ENCODE peak calls at places on chromosomes 13 and 19, in eight cellular contexts. D is heart right ventricle; M is cardiac fibroblast; S is CD8-positive, alpha-beta T cell; U is AG04449; R is osteocyte; J is choroid plexus epithelial cell; A is RWPE1. Y is an unnamed sample.

GRCh38 chr13:46659413-46660065 is 106.6 kb downstream of the LRCH1 start:
- DNase-seq in D (no peak), M (no peak), S (no peak), U (no peak), R (no peak), J (no peak), A (no peak), Y (no peak)

GRCh38 chr19:1395194-1396018 is 5.9 kb downstream of the GAMT start:
- DNase-seq in D (peak), M (no peak), S (no peak), U (no peak), R (no peak), J (no peak), A (no peak), Y (no peak)

GRCh38 chr19:16566161-16566560 is 6.1 kb downstream of the SLC35E1 start:
- DNase-seq in D (no peak), M (no peak), S (peak), U (no peak), R (no peak), J (no peak), A (no peak), Y (no peak)

GRCh38 chr19:16330368-16330801 is 5.8 kb downstream of the KLF2 start:
- DNase-seq in D (peak), M (peak), S (peak), U (no peak), R (no peak), J (peak), A (peak), Y (no peak)

GRCh38 chr13:41767801-41768200 is 193.1 kb downstream of the VWA8 start:
- DNase-seq in D (no peak), M (peak), S (no peak), U (no peak), R (no peak), J (peak), A (no peak), Y (no peak)

GRCh38 chr13:21297914-21298831 is 121.7 kb downstream of the MRPL57 start:
- DNase-seq in D (peak), M (peak), S (peak), U (peak), R (peak), J (peak), A (peak), Y (peak)

GRCh38 chr13:100175803-100176182 is 86.9 kb downstream of the PCCA start:
- DNase-seq in D (no peak), M (no peak), S (no peak), U (no peak), R (no peak), J (no peak), A (no peak), Y (no peak)

GRCh38 chr19:1253514-1254080 is 5.2 kb downstream of the MIDN start:
- DNase-seq in D (no peak), M (no peak), S (no peak), U (no peak), R (no peak), J (peak), A (no peak), Y (no peak)

GRCh38 chr19:15288146-15288963 is 44.0 kb downstream of the BRD4 start:
- DNase-seq in D (no peak), M (no peak), S (no peak), U (no peak), R (peak), J (no peak), A (no peak), Y (no peak)

GRCh38 chr19:55702131-55702627 is 27.2 kb downstream of the EPN1 start:
- DNase-seq in D (no peak), M (peak), S (no peak), U (no peak), R (no peak), J (no peak), A (no peak), Y (no peak)

GRCh38 chr13:30978981-30979956 is 46.8 kb downstream of the TEX26 start:
- DNase-seq in D (peak), M (peak), S (no peak), U (no peak), R (peak), J (peak), A (no peak), Y (no peak)

GRCh38 chr13:99389520-99390304 is 82.5 kb upstream of the GPR183 start:
- DNase-seq in D (no peak), M (no peak), S (no peak), U (no peak), R (peak), J (no peak), A (no peak), Y (no peak)

GRCh38 chr13:84243340-84243739 is 361.1 kb upstream of the SLITRK1 start:
- DNase-seq in D (no peak), M (no peak), S (no peak), U (no peak), R (no peak), J (no peak), A (no peak), Y (no peak)

GRCh38 chr19:31270897-31271568 is 78.2 kb downstream of the TSHZ3 start:
- DNase-seq in D (no peak), M (peak), S (no peak), U (no peak), R (no peak), J (peak), A (no peak), Y (no peak)

GRCh38 chr19:16544468-16545231 is 2.4 kb upstream of the CHERP start:
- DNase-seq in D (no peak), M (no peak), S (no peak), U (no peak), R (no peak), J (no peak), A (no peak), Y (no peak)

GRCh38 chr19:28934626-28935025 is 278.3 kb downstream of the UQCRFS1 start:
- DNase-seq in D (no peak), M (peak), S (no peak), U (no peak), R (no peak), J (peak), A (no peak), Y (no peak)

GRCh38 chr19:14147797-14148605 is 11.6 kb upstream of the ASF1B start:
- DNase-seq in D (peak), M (peak), S (peak), U (no peak), R (no peak), J (peak), A (peak), Y (peak)

GRCh38 chr19:44741841-44742352 is 6.6 kb upstream of the BCL3 start:
- DNase-seq in D (peak), M (peak), S (no peak), U (peak), R (peak), J (peak), A (peak), Y (no peak)

GRCh38 chr13:43132911-43133310 is 109.5 kb downstream of the DNAJC15 start:
- DNase-seq in D (no peak), M (no peak), S (no peak), U (no peak), R (no peak), J (no peak), A (no peak), Y (no peak)

GRCh38 chr19:48196933-48197665 is 26.6 kb downstream of the ZSWIM9 start:
- DNase-seq in D (no peak), M (peak), S (no peak), U (no peak), R (no peak), J (peak), A (no peak), Y (no peak)

GRCh38 chr19:48195106-48195830 is 24.8 kb downstream of the ZSWIM9 start:
- DNase-seq in D (no peak), M (no peak), S (no peak), U (no peak), R (no peak), J (no peak), A (no peak), Y (no peak)

GRCh38 chr19:48192750-48193149 is 22.3 kb downstream of the ZSWIM9 start:
- DNase-seq in D (no peak), M (no peak), S (no peak), U (no peak), R (no peak), J (no peak), A (no peak), Y (no peak)

GRCh38 chr19:48196321-48196761 is 25.9 kb downstream of the ZSWIM9 start:
- DNase-seq in D (no peak), M (peak), S (no peak), U (no peak), R (no peak), J (no peak), A (no peak), Y (no peak)

GRCh38 chr19:48194041-48194871 is 23.8 kb downstream of the ZSWIM9 start:
- DNase-seq in D (no peak), M (peak), S (no peak), U (no peak), R (no peak), J (peak), A (no peak), Y (no peak)
- TF ChIP-seq CTCF in D (no peak), M (peak), S (peak), U (peak), R (peak), J (peak), A (peak), Y (peak)

GRCh38 chr19:19213822-19214558 is 2.2 kb downstream of the NCAN start:
- DNase-seq in D (no peak), M (no peak), S (no peak), U (no peak), R (peak), J (no peak), A (no peak), Y (no peak)

GRCh38 chr19:19215792-19216191 is 4.0 kb downstream of the NCAN start:
- DNase-seq in D (no peak), M (no peak), S (no peak), U (no peak), R (no peak), J (no peak), A (no peak), Y (no peak)

GRCh38 chr19:19218911-19219310 is 7.2 kb downstream of the NCAN start:
- DNase-seq in D (no peak), M (no peak), S (no peak), U (no peak), R (peak), J (no peak), A (no peak), Y (no peak)

GRCh38 chr19:19214892-19215291 is 3.1 kb downstream of the NCAN start:
- DNase-seq in D (peak), M (peak), S (peak), U (no peak), R (peak), J (peak), A (no peak), Y (peak)

GRCh38 chr19:19217110-19217509 is 5.4 kb downstream of the NCAN start:
- DNase-seq in D (no peak), M (peak), S (no peak), U (no peak), R (no peak), J (peak), A (no peak), Y (no peak)
- TF ChIP-seq CTCF in D (no peak), M (peak), S (no peak), U (no peak), R (no peak), J (peak), A (no peak), Y (no peak)

DNA sequence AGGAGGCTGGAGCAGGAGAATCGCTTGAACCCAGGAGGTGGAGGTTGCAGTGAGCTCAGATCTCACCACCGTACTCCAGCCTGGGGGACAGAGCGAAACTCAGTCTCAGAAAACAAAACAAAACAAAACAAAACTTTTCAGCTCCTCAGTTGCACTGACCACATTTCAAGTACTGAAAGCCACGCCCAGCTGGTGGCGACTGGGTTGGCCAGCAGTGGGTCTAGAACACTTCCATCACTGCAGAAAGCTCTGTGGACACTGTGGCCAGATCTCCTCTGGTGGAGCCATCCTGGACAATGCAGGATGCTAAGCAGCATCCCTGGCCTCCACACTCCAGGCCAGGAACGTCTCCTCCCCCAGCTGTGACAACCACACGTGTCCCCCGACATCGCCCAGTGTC is 21.1 kb downstream of the TLE2 start:
- DNase-seq in D (no peak), M (no peak), S (no peak), U (no peak), R (no peak), J (no peak), A (no peak), Y (no peak)
- TF ChIP-seq CTCF in D (no peak), M (no peak), S (no peak), U (no peak), R (no peak), J (no peak), A (no peak), Y (no peak)

GRCh38 chr13:102089722-102090121 is 312.1 kb downstream of the FGF14 start:
- DNase-seq in D (no peak), M (no peak), S (no peak), U (no peak), R (no peak), J (no peak), A (no peak), Y (no peak)

GRCh38 chr13:102091231-102091630 is 310.6 kb downstream of the FGF14 start:
- DNase-seq in D (no peak), M (no peak), S (no peak), U (no peak), R (no peak), J (peak), A (peak), Y (no peak)

GRCh38 chr13:102090532-102090931 is 311.3 kb downstream of the FGF14 start:
- DNase-seq in D (no peak), M (no peak), S (no peak), U (no peak), R (no peak), J (no peak), A (no peak), Y (no peak)

DNA sequence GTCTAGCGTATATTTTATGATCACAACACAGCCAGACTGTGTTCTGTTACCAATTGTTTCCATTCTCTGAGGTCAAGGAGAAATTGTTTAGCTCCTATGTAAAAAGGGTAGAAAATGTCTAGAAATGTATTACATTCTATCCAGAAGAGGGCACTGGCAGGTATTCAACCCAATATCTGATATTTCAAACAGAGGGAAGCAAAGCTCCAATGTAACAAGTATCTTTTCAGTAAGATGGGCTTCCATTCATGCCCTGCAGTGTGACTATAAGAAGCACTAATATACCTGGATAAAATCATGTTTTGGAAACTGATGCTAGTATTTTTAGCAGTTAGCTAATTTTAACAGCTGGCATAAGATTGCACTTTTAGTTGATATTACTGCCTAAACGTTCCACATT is 312.7 kb downstream of the FGF14 start:
- DNase-seq in D (no peak), M (no peak), S (no peak), U (no peak), R (no peak), J (peak), A (no peak), Y (no peak)
- TF ChIP-seq CTCF in D (no peak), M (peak), S (no peak), U (no peak), R (peak), J (peak), A (peak), Y (peak)

GRCh38 chr19:39497850-39498261 is 891 bp upstream of the DLL3 start:
- DNase-seq in D (peak), M (peak), S (no peak), U (no peak), R (no peak), J (peak), A (no peak), Y (peak)
- TF ChIP-seq CTCF in D (no peak), M (peak), S (no peak), U (peak), R (peak), J (peak), A (peak), Y (peak)

Y was measured in progenitor cell of endocrine pancreas.